ENCODE peak calls at places on chromosomes 5 and 9, in five cellular contexts. Y is HuH-7.5, N is ACHN, B is kidney epithelial cell, C is AG08395. S is an unnamed sample.

GRCh38 chr5:122295138-122295537 is 16.9 kb upstream of the SNCAIP start:
- DNase-seq in B (no peak), Y (no peak), C (no peak), N (peak), S (no peak)

GRCh38 chr5:81718300-81718699 is 32.6 kb downstream of the SSBP2 start:
- DNase-seq in C (no peak), Y (no peak), B (no peak), N (no peak), S (no peak)

GRCh38 chr9:96877269-96877668 is 23.0 kb upstream of the ZNF782 start:
- DNase-seq in C (no peak), N (no peak), B (no peak), Y (no peak), S (no peak)

GRCh38 chr5:173291722-173292658 is 36.2 kb downstream of the STC2 start:
- DNase-seq in B (no peak), C (peak), N (no peak), Y (no peak), S (peak)

GRCh38 chr9:93908591-93909241 is 46.4 kb downstream of the BARX1 start:
- DNase-seq in B (no peak), C (no peak), Y (no peak), N (no peak), S (no peak)

GRCh38 chr5:152638996-152639552 is 234.0 kb upstream of the NMUR2 start:
- DNase-seq in B (no peak), N (no peak), Y (no peak), C (no peak), S (no peak)

GRCh38 chr9:136643596-136644342 is 18.9 kb upstream of the EGFL7 start:
- DNase-seq in Y (no peak), B (no peak), C (no peak), N (no peak), S (no peak)

GRCh38 chr9:88829276-88829675 is 162.0 kb upstream of the S1PR3 start:
- DNase-seq in B (no peak), C (no peak), Y (no peak), N (no peak), S (no peak)

GRCh38 chr9:89478821-89479668 is 18.9 kb downstream of the SEMA4D start:
- DNase-seq in C (no peak), B (no peak), N (no peak), Y (no peak), S (no peak)

GRCh38 chr5:97553829-97554452 is 370.9 kb upstream of the RIOK2 start:
- DNase-seq in C (no peak), Y (no peak), B (no peak), N (no peak), S (peak)

GRCh38 chr5:6829150-6829784 is 116.0 kb downstream of the TENT4A start:
- DNase-seq in B (no peak), C (peak), N (no peak), Y (no peak), S (no peak)

GRCh38 chr5:156149203-156149602 is 177.8 kb upstream of the SGCD start:
- DNase-seq in B (no peak), C (no peak), N (no peak), Y (no peak), S (peak)

GRCh38 chr5:149274964-149275363 is 3.3 kb downstream of the AFAP1L1 start:
- DNase-seq in Y (no peak), B (no peak), N (no peak), C (peak), S (no peak)

GRCh38 chr9:78294290-78295176 is 2.4 kb upstream of the PSAT1 start:
- DNase-seq in B (no peak), Y (no peak), N (no peak), C (no peak), S (no peak)

S was measured in AG09309.